ENCODE peak calls at places on chromosomes 2 and 18, in seven cellular contexts. N is Karpas-422; L is HEK293T; W is HuH-7.5; B is T-helper 1 cell; R is sigmoid colon; V is stimulated activated CD4-positive, alpha-beta T cell treated with anti-CD3 and anti-CD28 coated beads, Interleukin-4, amount 100 ng/mL, for 48 hours. S is an unnamed sample.

GRCh38 chr18:7393080-7393479 is 162.2 kb downstream of the LRRC30 start:
- DNase-seq in N (no peak), L (no peak), W (no peak), B (no peak), R (no peak), V (no peak), S (no peak)

GRCh38 chr2:100812141-100812540 is 7.8 kb upstream of the NPAS2 start:
- DNase-seq in N (no peak), L (no peak), W (no peak), B (no peak), R (no peak), V (no peak), S (no peak)

GRCh38 chr2:233435436-233436190 is 81.3 kb downstream of the DGKD start:
- DNase-seq in N (no peak), L (no peak), W (no peak), B (no peak), R (peak), V (no peak), S (no peak)

GRCh38 chr18:6884944-6885343 is 155.4 kb downstream of the ARHGAP28 start:
- DNase-seq in N (no peak), L (no peak), W (no peak), B (no peak), R (no peak), V (no peak), S (peak)

GRCh38 chr2:148643421-148643820 is 1.1 kb upstream of the EPC2 start:
- DNase-seq in N (no peak), L (no peak), W (no peak), B (peak), R (no peak), V (no peak), S (no peak)

GRCh38 chr2:164933751-164934189 is 21.6 kb downstream of the SLC38A11 start:
- DNase-seq in N (no peak), L (no peak), W (no peak), B (no peak), R (no peak), V (no peak), S (no peak)

GRCh38 chr2:112799291-112799975 is 15.1 kb upstream of the IL1A start:
- DNase-seq in N (no peak), L (no peak), W (no peak), B (no peak), R (no peak), V (no peak), S (no peak)

GRCh38 chr2:138276367-138276766 is 225.2 kb upstream of the SPOPL start:
- DNase-seq in N (no peak), L (no peak), W (no peak), B (no peak), R (no peak), V (no peak), S (no peak)

GRCh38 chr2:85889648-85890281 is 975 bp upstream of the ST3GAL5 start:
- DNase-seq in N (no peak), L (no peak), W (no peak), B (no peak), R (no peak), V (no peak), S (no peak)

GRCh38 chr2:96773922-96774321 is 13.2 kb downstream of the CNNM4 start:
- DNase-seq in N (peak), L (no peak), W (no peak), B (peak), R (no peak), V (peak), S (no peak)

GRCh38 chr2:88027709-88028389 is 11.5 kb upstream of the RNU2-63P start:
- DNase-seq in N (no peak), L (no peak), W (no peak), B (peak), R (no peak), V (no peak), S (no peak)

GRCh38 chr2:85589982-85590791 is 5.4 kb upstream of the RNF181 start:
- DNase-seq in N (no peak), L (no peak), W (no peak), B (no peak), R (no peak), V (no peak), S (peak)

GRCh38 chr2:207253946-207254345 is 88.2 kb upstream of the KLF7 start:
- DNase-seq in N (no peak), L (no peak), W (no peak), B (no peak), R (no peak), V (no peak), S (peak)

GRCh38 chr2:15486770-15487169 is 74.4 kb downstream of the NBAS start:
- DNase-seq in N (no peak), L (no peak), W (no peak), B (no peak), R (no peak), V (no peak), S (no peak)

GRCh38 chr18:5894215-5894612 is 1.1 kb downstream of the TMEM200C start:
- DNase-seq in N (no peak), L (no peak), W (no peak), B (no peak), R (no peak), V (no peak), S (no peak)

GRCh38 chr18:78727057-78727739 is 252.4 kb upstream of the SALL3 start:
- DNase-seq in N (no peak), L (no peak), W (no peak), B (no peak), R (peak), V (no peak), S (no peak)

GRCh38 chr2:186962085-186962747 is 113.2 kb upstream of the ZSWIM2 start:
- DNase-seq in N (no peak), L (no peak), W (no peak), B (no peak), R (no peak), V (no peak), S (no peak)

S was measured in choroid plexus epithelial cell.